ENCODE peak calls at places on chromosomes 16 and 17, in four cellular contexts. J is SK-N-SH, U is K562, O is HepG2. Z is an unnamed sample.

GRCh38 chr17:75753514-75754377 is 11.2 kb downstream of the GALK1 start:
- DNase-seq in J (peak; percentile 98), U (peak; percentile 95), O (peak; percentile 67), Z (no peak)

GRCh38 chr17:81635973-81636504 is 873 bp downstream of the NPLOC4 start:
- DNase-seq in J (no peak), U (no peak), O (no peak), Z (no peak)

GRCh38 chr17:32519769-32520701 is 33.2 kb downstream of the CDK5R1 start:
- DNase-seq in J (peak; percentile 57), U (no peak), O (peak; percentile 25), Z (peak; percentile 52)

GRCh38 chr17:50430731-50431130 is 4.7 kb downstream of the ACSF2 start:
- DNase-seq in J (no peak), U (no peak), O (no peak), Z (no peak)

GRCh38 chr17:4706121-4706520 is 2.2 kb upstream of the PELP1 start:
- DNase-seq in J (no peak), U (no peak), O (no peak), Z (no peak)

GRCh38 chr17:69945698-69946185 is 129.3 kb upstream of the KCNJ16 start:
- DNase-seq in J (no peak), U (no peak), O (no peak), Z (no peak)

GRCh38 chr17:70278846-70279465 is 109.6 kb downstream of the KCNJ2 start:
- DNase-seq in J (peak; percentile 17), U (no peak), O (no peak), Z (no peak)

GRCh38 chr16:10579965-10580918 is at the start of gene EMP2:
- DNase-seq in J (peak; percentile 95), U (peak; percentile 98), O (peak; percentile 84), Z (no peak)

GRCh38 chr16:56012479-56012811 is 137.3 kb upstream of the CES5A start:
- DNase-seq in J (no peak), U (no peak), O (no peak), Z (no peak)

GRCh38 chr17:69523252-69523861 is 108.9 kb downstream of the MAP2K6 start:
- DNase-seq in J (peak; percentile 50), U (peak; percentile 14), O (peak; percentile 58), Z (peak; percentile 55)

GRCh38 chr16:52283018-52283417 is 263.9 kb downstream of the TOX3 start:
- DNase-seq in J (no peak), U (no peak), O (no peak), Z (no peak)

GRCh38 chr16:79715088-79715487 is 114.6 kb upstream of the MAF start:
- DNase-seq in J (no peak), U (no peak), O (no peak), Z (no peak)

GRCh38 chr16:1989826-1990335 is at the start of gene SYNGR3:
- DNase-seq in J (peak; percentile 86), U (peak; percentile 70), O (no peak), Z (no peak)

GRCh38 chr16:72992142-72992601 is 55.8 kb downstream of the ZFHX3 start:
- DNase-seq in J (peak; percentile 37), U (no peak), O (no peak), Z (no peak)

GRCh38 chr17:28747801-28748750 is 4.3 kb downstream of the TRAF4 start:
- DNase-seq in J (no peak), U (no peak), O (no peak), Z (no peak)

GRCh38 chr16:76428858-76429257 is 151.7 kb downstream of the CNTNAP4 start:
- DNase-seq in J (no peak), U (no peak), O (peak; percentile 42), Z (no peak)

GRCh38 chr17:28579526-28579925 is 2.8 kb upstream of the ALDOC start:
- DNase-seq in J (no peak), U (no peak), O (no peak), Z (no peak)

GRCh38 chr17:33934696-33935095 is 320.4 kb upstream of the CCL2 start:
- DNase-seq in J (no peak), U (peak; percentile 47), O (no peak), Z (no peak)

GRCh38 chr17:21688293-21688949 is 3.9 kb upstream of the KCNJ18 start:
- DNase-seq in J (no peak), U (no peak), O (no peak), Z (no peak)

GRCh38 chr17:41421116-41421515 is 3.3 kb downstream of the KRT37 start:
- DNase-seq in J (no peak), U (no peak), O (peak; percentile 40), Z (no peak)

GRCh38 chr16:17518441-17518840 is 47.7 kb upstream of the XYLT1 start:
- DNase-seq in J (no peak), U (no peak), O (no peak), Z (no peak)

GRCh38 chr17:46979023-46979870 is at the start of gene RPRML:
- DNase-seq in J (peak; percentile 86), U (peak; percentile 77), O (no peak), Z (no peak)

GRCh38 chr17:57668332-57668731 is 76.8 kb downstream of the CCDC182 start:
- DNase-seq in J (peak; percentile 69), U (no peak), O (no peak), Z (no peak)

GRCh38 chr16:6484931-6485330 is 847.7 kb upstream of the RBFOX1 start:
- DNase-seq in J (no peak), U (no peak), O (no peak), Z (no peak)

GRCh38 chr17:48564200-48565023 is 13.7 kb downstream of the HOXB4 start:
- DNase-seq in J (no peak), U (peak; percentile 33), O (no peak), Z (no peak)

GRCh38 chr17:16313159-16314090 is 39.8 kb downstream of the CENPV start:
- DNase-seq in J (no peak), U (peak; percentile 62), O (peak; percentile 94), Z (no peak)

GRCh38 chr17:73348824-73349095 is 37.0 kb upstream of the CDC42EP4 start:
- DNase-seq in J (no peak), U (no peak), O (no peak), Z (no peak)

GRCh38 chr17:64920419-64921172 is 1.3 kb upstream of the LRRC37A3 start:
- DNase-seq in J (no peak), U (no peak), O (peak; percentile 44), Z (no peak)

GRCh38 chr17:21375757-21376584 is at the start of gene KCNJ12:
- DNase-seq in J (peak; percentile 79), U (no peak), O (no peak), Z (no peak)

GRCh38 chr17:73118139-73118538 is 25.7 kb upstream of the SLC39A11 start:
- DNase-seq in J (no peak), U (no peak), O (no peak), Z (no peak)

GRCh38 chr16:2905988-2906387 is 5.7 kb upstream of the FLYWCH1 start:
- DNase-seq in J (no peak), U (no peak), O (no peak), Z (no peak)

GRCh38 chr17:7814969-7815368 is 19.0 kb upstream of the KDM6B start:
- DNase-seq in J (no peak), U (no peak), O (no peak), Z (no peak)

GRCh38 chr16:57507414-57508083 is 21.3 kb upstream of the DOK4 start:
- DNase-seq in J (peak; percentile 82), U (no peak), O (no peak), Z (no peak)

GRCh38 chr16:52914428-52914827 is 138.3 kb downstream of the CHD9NB start:
- DNase-seq in J (no peak), U (no peak), O (no peak), Z (no peak)

GRCh38 chr17:44501866-44502265 is 1.3 kb downstream of the GPATCH8 start:
- DNase-seq in J (no peak), U (no peak), O (no peak), Z (no peak)

GRCh38 chr16:4837733-4838501 is 9.2 kb downstream of the GLYR1 start:
- DNase-seq in J (no peak), U (no peak), O (no peak), Z (no peak)
- TF ChIP-seq FOXM1 in J (no peak), U (no peak), O (no peak), Z (no peak)

DNA sequence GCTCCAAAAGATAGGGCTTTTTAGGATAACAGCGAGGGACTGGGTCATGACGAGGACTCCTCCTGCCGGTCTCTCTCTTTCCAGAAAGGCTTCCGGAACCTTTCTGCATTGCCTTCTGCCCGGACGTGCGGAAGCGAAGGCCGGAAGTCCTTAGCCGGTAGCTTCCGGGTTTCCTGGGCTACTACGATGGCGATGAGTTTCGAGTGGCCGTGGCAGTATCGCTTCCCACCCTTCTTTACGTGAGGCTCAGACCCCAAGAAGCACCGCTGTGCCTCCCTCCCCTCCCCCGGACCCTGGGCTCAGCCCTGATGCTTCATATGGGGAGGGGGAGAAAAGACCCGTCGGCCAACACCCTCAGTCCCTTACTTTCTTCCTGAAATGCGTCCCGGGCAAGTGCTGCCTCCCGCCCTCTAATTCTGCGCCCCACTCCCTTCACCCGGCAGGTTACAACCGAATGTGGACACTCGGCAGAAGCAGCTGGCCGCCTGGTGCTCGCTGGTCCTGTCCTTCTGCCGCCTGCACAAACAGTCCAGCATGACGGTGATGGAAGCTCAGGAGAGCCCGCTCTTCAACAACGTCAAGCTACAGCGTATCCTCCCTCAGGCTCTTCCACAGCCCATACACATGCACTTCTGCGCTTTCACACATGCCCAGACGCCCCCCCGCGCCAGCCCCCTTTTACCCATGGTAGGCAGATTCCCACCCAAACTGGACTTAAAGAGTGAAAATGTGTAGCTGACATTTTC is at the start of gene VPS25:
- DNase-seq in J (peak; percentile 85), U (peak; percentile 88), O (peak; percentile 84), Z (no peak)
- H3K9ac ChIP-seq in J (peak within 1 kb of the TSS; percentile 94), U (peak within 1 kb of the TSS; percentile 88), O (peak within 1 kb of the TSS; percentile 87), Z (peak within 1 kb of the TSS; percentile 97)

GRCh38 chr16:12406840-12407690 is 396.6 kb downstream of the CPPED1 start:
- DNase-seq in J (no peak), U (no peak), O (peak; percentile 84), Z (no peak)
- TF ChIP-seq FOXM1 in J (no peak), U (no peak), O (no peak), Z (no peak)

DNA sequence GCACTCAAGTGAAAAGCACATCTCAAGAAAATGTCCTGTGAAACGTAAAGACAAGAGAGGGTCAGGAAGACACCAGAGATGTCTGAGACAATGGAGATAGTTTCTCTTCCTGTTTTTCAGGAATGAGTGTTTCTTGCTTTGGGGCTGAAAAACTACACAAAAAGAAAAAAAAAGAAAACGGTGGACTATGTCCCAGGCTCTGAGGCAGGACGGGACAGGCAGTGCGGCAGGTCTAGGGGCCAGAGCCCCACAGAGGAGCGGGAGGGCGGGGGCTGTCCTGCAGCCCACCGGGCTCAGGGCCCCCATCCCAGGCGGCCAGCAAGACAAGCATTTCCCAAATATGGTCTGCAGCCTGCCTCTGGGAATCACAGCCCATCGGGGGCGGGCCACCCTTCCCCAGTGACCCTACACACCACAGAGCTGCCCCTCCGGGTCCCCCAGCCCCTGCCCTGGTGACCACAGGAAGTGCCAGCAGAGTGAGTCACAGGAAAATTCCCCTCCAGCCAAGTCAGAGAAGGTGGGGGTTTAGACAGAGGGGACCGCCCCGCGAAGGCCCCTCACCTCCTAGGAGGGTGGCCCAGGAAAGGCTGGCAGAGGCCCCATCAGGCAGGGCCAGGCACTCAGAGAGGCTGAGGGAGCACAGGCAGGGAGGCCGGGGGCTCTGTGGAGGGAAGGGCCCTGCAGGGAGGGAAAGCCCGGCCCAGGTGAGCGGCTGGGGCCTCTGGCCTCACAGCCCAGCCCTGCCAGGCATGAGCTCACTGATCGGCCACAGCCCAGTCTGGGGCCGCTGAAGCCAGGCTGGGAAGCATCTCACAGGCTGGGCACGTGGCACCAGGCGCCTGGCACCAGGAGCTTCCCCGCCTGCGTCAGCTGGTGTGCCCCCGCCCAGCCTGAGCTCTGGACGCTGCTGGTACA is 6.3 kb downstream of the BCAR1 start:
- DNase-seq in J (peak; percentile 82), U (no peak), O (peak; percentile 99), Z (no peak)
- H3K9ac ChIP-seq in J (peak overlapping the region; percentile 82), U (no peak overlapping the region), O (peak overlapping the region; percentile 99), Z (no peak overlapping the region)

Z was measured in GM12878.